ENCODE peak calls at places on chromosomes 11 and 22, in six cellular contexts. V is GM12864, J is uterus, E is adrenal gland, W is gastrocnemius medialis, F is body of pancreas. N is an unnamed sample.

GRCh38 chr22:41781508-41781906 is 19.0 kb upstream of the CCDC134 start:
- DNase-seq in V (no peak), J (no peak), E (no peak), W (no peak), F (no peak), N (no peak)

GRCh38 chr11:32173977-32174376 is 83.1 kb downstream of the RCN1 start:
- DNase-seq in V (no peak), J (no peak), E (no peak), W (no peak), F (no peak), N (no peak)

GRCh38 chr11:111426615-111427014 is 47.5 kb upstream of the POU2AF1 start:
- DNase-seq in V (no peak), J (no peak), E (no peak), W (no peak), F (no peak), N (peak; percentile 48)

GRCh38 chr11:103281301-103281700 is 172.1 kb downstream of the DYNC2H1 start:
- DNase-seq in V (no peak), J (no peak), E (no peak), W (no peak), F (no peak), N (no peak)

GRCh38 chr11:27950339-27950738 is 157.6 kb downstream of the KIF18A start:
- DNase-seq in V (no peak), J (no peak), E (no peak), W (no peak), F (no peak), N (no peak)

GRCh38 chr22:20606041-20606783 is 98.8 kb downstream of the MED15 start:
- DNase-seq in V (peak; percentile 59), J (no peak), E (peak; percentile 59), W (no peak), F (peak; percentile 93), N (no peak)

GRCh38 chr11:29781268-29781667 is 235.6 kb downstream of the KCNA4 start:
- DNase-seq in V (no peak), J (peak; percentile 46), E (no peak), W (no peak), F (no peak), N (no peak)

GRCh38 chr11:44829838-44830237 is 103.1 kb downstream of the TSPAN18 start:
- DNase-seq in V (no peak), J (no peak), E (no peak), W (no peak), F (no peak), N (no peak)

GRCh38 chr11:704799-705645 is 1.0 kb upstream of the EPS8L2 start:
- DNase-seq in V (no peak), J (no peak), E (no peak), W (peak; percentile 14), F (peak; percentile 94), N (no peak)

GRCh38 chr11:130088217-130088616 is 18.5 kb downstream of the APLP2 start:
- DNase-seq in V (no peak), J (no peak), E (no peak), W (no peak), F (no peak), N (no peak)

GRCh38 chr11:10017050-10017449 is 277.0 kb downstream of the SBF2 start:
- DNase-seq in V (no peak), J (no peak), E (no peak), W (no peak), F (no peak), N (no peak)

GRCh38 chr22:39343259-39344045 is 6.3 kb upstream of the SYNGR1 start:
- DNase-seq in V (peak; percentile 22), J (peak; percentile 42), E (peak; percentile 67), W (peak; percentile 46), F (peak; percentile 84), N (peak; percentile 55)

GRCh38 chr22:47724030-47724429 is 961.6 kb downstream of the TBC1D22A start:
- DNase-seq in V (no peak), J (no peak), E (no peak), W (no peak), F (no peak), N (no peak)

GRCh38 chr11:69449320-69450063 is 32.0 kb upstream of the LINC01488 start:
- DNase-seq in V (no peak), J (peak; percentile 39), E (peak; percentile 60), W (peak; percentile 37), F (peak; percentile 50), N (no peak)

GRCh38 chr22:19505735-19506126 is 18.5 kb downstream of the CLDN5 start:
- DNase-seq in V (no peak), J (no peak), E (no peak), W (no peak), F (no peak), N (no peak)

GRCh38 chr11:12222099-12222751 is 111.8 kb downstream of the MICAL2 start:
- DNase-seq in V (no peak), J (peak; percentile 61), E (no peak), W (peak; percentile 50), F (no peak), N (no peak)

GRCh38 chr11:111469200-111469599 is 43.0 kb downstream of the BTG4 start:
- DNase-seq in V (no peak), J (no peak), E (no peak), W (no peak), F (no peak), N (no peak)

GRCh38 chr11:36376888-36377758 is 81.0 kb downstream of the PRR5L start:
- DNase-seq in V (no peak), J (peak; percentile 31), E (peak; percentile 46), W (peak; percentile 45), F (peak; percentile 36), N (peak; percentile 88)

GRCh38 chr22:37282385-37282677 is at the start of gene CYTH4:
- DNase-seq in V (peak; percentile 50), J (no peak), E (peak; percentile 61), W (peak; percentile 26), F (peak; percentile 28), N (peak; percentile 91)

GRCh38 chr22:37284126-37284806 is 2.0 kb downstream of the CYTH4 start:
- DNase-seq in V (no peak), J (no peak), E (no peak), W (no peak), F (no peak), N (no peak)

GRCh38 chr22:37283393-37283937 is 1.2 kb downstream of the CYTH4 start:
- DNase-seq in V (no peak), J (no peak), E (no peak), W (no peak), F (no peak), N (no peak)

GRCh38 chr22:37285937-37286336 is 3.6 kb downstream of the CYTH4 start:
- DNase-seq in V (no peak), J (no peak), E (no peak), W (no peak), F (no peak), N (no peak)

GRCh38 chr22:37284807-37285355 is 2.6 kb downstream of the CYTH4 start:
- DNase-seq in V (no peak), J (no peak), E (peak; percentile 52), W (peak; percentile 48), F (peak; percentile 12), N (peak; percentile 56)
- H3K4me3 ChIP-seq in V (peak overlapping the region; percentile 66), J (no peak overlapping the region), E (no peak overlapping the region), W (no peak overlapping the region), F (no peak overlapping the region), N (no peak overlapping the region)

DNA sequence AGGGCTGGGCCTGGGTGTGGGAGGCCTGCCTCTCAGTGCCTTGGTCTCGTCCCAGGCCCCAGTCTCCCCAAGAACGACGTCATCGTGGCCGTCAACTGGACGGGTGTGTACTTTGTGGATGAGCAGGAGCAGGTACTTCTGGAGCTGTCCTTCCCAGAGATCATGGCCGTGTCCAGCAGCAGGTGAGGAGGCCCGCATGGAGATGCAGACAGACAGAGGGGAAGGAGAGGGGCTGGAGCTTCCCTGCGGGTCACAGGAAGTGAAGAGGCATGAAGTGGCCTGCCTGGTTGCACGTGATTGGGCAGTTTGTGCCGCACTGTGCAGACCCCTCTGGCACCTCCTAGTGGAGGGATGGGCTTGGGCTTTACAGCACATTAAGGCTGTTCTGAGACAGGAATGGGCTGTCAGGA is 70.4 kb downstream of the MYO7A start:
- DNase-seq in V (no peak), J (peak; percentile 8), E (peak; percentile 14), W (peak; percentile 3), F (peak; percentile 23), N (no peak)
- TF ChIP-seq CTCF in V (peak; percentile 62), J (no peak), E (no peak), W (no peak), F (no peak), N (no peak)

GRCh38 chr11:102191832-102192231 is 81.6 kb downstream of the YAP1 start:
- DNase-seq in V (no peak), J (no peak), E (no peak), W (no peak), F (no peak), N (no peak)
- H3K4me3 ChIP-seq in V (no peak overlapping the region), J (no peak overlapping the region), E (no peak overlapping the region), W (no peak overlapping the region), F (no peak overlapping the region), N (no peak overlapping the region)

GRCh38 chr11:100932474-100933100 is 197.0 kb downstream of the PGR start:
- DNase-seq in V (no peak), J (no peak), E (no peak), W (no peak), F (no peak), N (no peak)
- TF ChIP-seq CTCF in V (peak; percentile 32), J (peak; percentile 44), E (peak; percentile 39), W (no peak), F (peak; percentile 25), N (no peak)

DNA sequence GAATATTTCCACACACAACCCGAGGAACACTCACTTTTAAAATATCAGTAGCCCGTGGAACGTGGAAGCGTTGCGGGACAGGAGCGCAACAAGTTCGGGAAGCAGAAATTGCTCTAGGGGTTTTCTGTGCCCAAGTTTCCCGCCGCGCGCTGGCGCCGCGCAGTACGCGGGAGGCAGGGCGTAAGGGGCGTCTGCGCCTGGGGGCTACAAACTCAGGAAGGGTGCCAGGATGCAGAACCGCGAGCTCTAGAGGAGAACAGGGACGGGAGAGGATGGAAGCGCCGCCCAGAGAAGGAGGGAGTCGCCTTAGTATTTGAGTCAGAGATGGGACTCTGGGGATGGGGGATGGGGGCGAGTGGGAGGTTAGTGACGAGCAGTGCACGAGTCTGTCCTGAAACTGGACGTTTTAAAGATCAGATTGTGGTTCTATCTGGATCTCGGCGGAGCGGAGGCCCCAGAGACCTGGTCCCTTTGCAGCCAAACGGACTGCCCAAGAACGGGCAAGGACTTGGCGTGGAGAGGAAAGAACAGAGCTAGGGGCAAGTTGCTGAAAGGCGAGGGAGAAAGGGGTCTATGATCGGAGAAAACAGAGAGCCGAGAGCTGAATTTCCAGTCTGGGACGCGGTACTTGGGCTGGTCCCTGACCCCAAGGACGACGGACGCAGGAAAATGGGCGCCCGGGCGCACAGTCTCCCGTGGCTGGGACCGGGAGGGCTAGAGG is 4.7 kb downstream of the BSX start:
- DNase-seq in V (no peak), J (no peak), E (no peak), W (no peak), F (no peak), N (no peak)
- H3K4me3 ChIP-seq in V (no peak overlapping the region), J (no peak overlapping the region), E (no peak overlapping the region), W (no peak overlapping the region), F (no peak overlapping the region), N (no peak overlapping the region)

DNA sequence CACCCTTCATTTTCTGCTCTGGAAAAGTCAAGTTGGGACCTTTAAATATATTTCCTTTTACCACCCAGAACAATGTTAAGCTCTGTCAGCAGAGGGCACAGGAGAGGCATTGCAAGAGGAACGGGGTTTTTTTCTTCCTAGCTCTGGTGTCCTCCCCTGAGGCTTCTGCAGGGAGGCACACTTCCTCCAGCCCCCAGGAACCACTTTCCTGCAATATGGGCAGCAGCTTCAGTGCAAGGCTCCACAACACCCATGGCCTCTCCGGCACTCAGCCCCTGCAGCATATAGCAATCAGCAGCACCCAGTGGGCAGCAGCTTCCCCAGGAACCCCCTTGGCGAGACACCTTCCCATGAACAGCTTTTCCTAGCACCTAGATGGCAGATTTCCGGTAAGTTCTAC is 101.4 kb downstream of the SYT9 start:
- DNase-seq in V (peak; percentile 15), J (no peak), E (no peak), W (no peak), F (peak; percentile 23), N (no peak)
- TF ChIP-seq CTCF in V (peak; percentile 70), J (no peak), E (peak; percentile 39), W (no peak), F (peak; percentile 24), N (no peak)

N was measured in lower leg skin.